ENCODE peak calls at places on chromosome 1, in seven cellular contexts. E, A, H, W, D, I and Q are unnamed samples.

GRCh38 chr1:3067671-3068399 is 1.2 kb upstream of the PRDM16 start:
- DNase-seq in E (no peak), A (no peak), H (no peak), W (no peak), D (no peak), I (no peak), Q (peak)

GRCh38 chr1:165633624-165634023 is 2.6 kb downstream of the MGST3 start:
- DNase-seq in E (no peak), A (no peak), H (no peak), W (no peak), D (peak), I (no peak), Q (no peak)

GRCh38 chr1:14866841-14867626 is 268.5 kb downstream of the KAZN start:
- DNase-seq in E (no peak), A (no peak), H (no peak), W (no peak), D (no peak), I (no peak), Q (no peak)

GRCh38 chr1:18057643-18058042 is 50.0 kb upstream of the IGSF21 start:
- DNase-seq in E (peak), A (no peak), H (no peak), W (no peak), D (no peak), I (peak), Q (no peak)

GRCh38 chr1:145799806-145800205 is 24.1 kb downstream of the RNF115 start:
- DNase-seq in E (no peak), A (no peak), H (no peak), W (no peak), D (no peak), I (no peak), Q (no peak)

GRCh38 chr1:217896490-217896889 is 265.3 kb downstream of the SPATA17 start:
- DNase-seq in E (no peak), A (no peak), H (no peak), W (no peak), D (peak), I (no peak), Q (no peak)

GRCh38 chr1:171052977-171053376 is 37.7 kb upstream of the FMO3 start:
- DNase-seq in E (no peak), A (no peak), H (no peak), W (no peak), D (no peak), I (no peak), Q (no peak)

GRCh38 chr1:169340882-169341281 is 26.7 kb downstream of the NME7 start:
- DNase-seq in E (no peak), A (no peak), H (no peak), W (no peak), D (no peak), I (no peak), Q (no peak)

GRCh38 chr1:219140308-219140877 is 33.3 kb upstream of the LYPLAL1 start:
- DNase-seq in E (no peak), A (no peak), H (no peak), W (no peak), D (no peak), I (no peak), Q (no peak)

GRCh38 chr1:109084563-109085517 is 5.7 kb upstream of the TMEM167B start:
- DNase-seq in E (no peak), A (no peak), H (no peak), W (no peak), D (no peak), I (no peak), Q (no peak)

GRCh38 chr1:180211156-180211859 is 18.8 kb upstream of the LHX4 start:
- DNase-seq in E (no peak), A (no peak), H (no peak), W (no peak), D (no peak), I (no peak), Q (no peak)

GRCh38 chr1:36387141-36387949 is 1.6 kb upstream of the STK40 start:
- DNase-seq in E (peak), A (no peak), H (no peak), W (no peak), D (peak), I (peak), Q (no peak)

GRCh38 chr1:38817958-38818705 is 41.4 kb downstream of the RRAGC start:
- DNase-seq in E (no peak), A (no peak), H (no peak), W (no peak), D (peak), I (peak), Q (no peak)

GRCh38 chr1:66996018-66996682 is 57.8 kb downstream of the SLC35D1 start:
- DNase-seq in E (peak), A (peak), H (peak), W (peak), D (peak), I (no peak), Q (peak)

GRCh38 chr1:6601865-6602668 is 602 bp downstream of the KLHL21 start:
- DNase-seq in E (no peak), A (no peak), H (no peak), W (no peak), D (no peak), I (peak), Q (peak)

GRCh38 chr1:25642710-25643109 is 26.1 kb downstream of the MAN1C1 start:
- DNase-seq in E (no peak), A (no peak), H (no peak), W (no peak), D (no peak), I (no peak), Q (no peak)

GRCh38 chr1:167922023-167922422 is 8.1 kb upstream of the ADCY10 start:
- DNase-seq in E (no peak), A (no peak), H (no peak), W (no peak), D (no peak), I (no peak), Q (no peak)

GRCh38 chr1:43519287-43519686 is 11.4 kb upstream of the PTPRF start:
- DNase-seq in E (no peak), A (no peak), H (no peak), W (no peak), D (no peak), I (no peak), Q (peak)

GRCh38 chr1:238485062-238485905 is 594.6 kb upstream of the ZP4 start:
- DNase-seq in E (no peak), A (no peak), H (no peak), W (no peak), D (no peak), I (no peak), Q (peak)

GRCh38 chr1:112530832-112531231 is 22.1 kb downstream of the WNT2B start:
- DNase-seq in E (no peak), A (no peak), H (no peak), W (no peak), D (no peak), I (no peak), Q (no peak)

GRCh38 chr1:118335372-118335771 is 150.3 kb upstream of the SPAG17 start:
- DNase-seq in E (no peak), A (no peak), H (no peak), W (no peak), D (peak), I (no peak), Q (no peak)

GRCh38 chr1:40710581-40711315 is 19.2 kb downstream of the NFYC start:
- DNase-seq in E (no peak), A (no peak), H (no peak), W (no peak), D (no peak), I (no peak), Q (no peak)

GRCh38 chr1:20282544-20282943 is 8.1 kb upstream of the VWA5B1 start:
- DNase-seq in E (no peak), A (peak), H (no peak), W (no peak), D (no peak), I (peak), Q (no peak)

GRCh38 chr1:5896706-5897105 is 95.5 kb downstream of the NPHP4 start:
- DNase-seq in E (no peak), A (no peak), H (no peak), W (no peak), D (no peak), I (no peak), Q (no peak)

GRCh38 chr1:23215751-23216449 is 1.4 kb downstream of the HTR1D start:
- DNase-seq in E (no peak), A (no peak), H (no peak), W (no peak), D (no peak), I (no peak), Q (no peak)

GRCh38 chr1:119720866-119721440 is 9.2 kb downstream of the PHGDH start:
- DNase-seq in E (no peak), A (no peak), H (no peak), W (no peak), D (peak), I (no peak), Q (no peak)

GRCh38 chr1:67327864-67328263 is 20.2 kb downstream of the IL12RB2 start:
- DNase-seq in E (no peak), A (no peak), H (no peak), W (no peak), D (no peak), I (no peak), Q (no peak)

GRCh38 chr1:37862330-37862729 is 2.9 kb upstream of the MTF1 start:
- DNase-seq in E (no peak), A (no peak), H (no peak), W (peak), D (no peak), I (no peak), Q (no peak)

GRCh38 chr1:71081697-71082080 is 854 bp upstream of the ZRANB2 start:
- DNase-seq in E (no peak), A (no peak), H (no peak), W (no peak), D (no peak), I (no peak), Q (peak)

GRCh38 chr1:92662048-92662447 is 122.9 kb downstream of the EVI5 start:
- DNase-seq in E (no peak), A (no peak), H (no peak), W (no peak), D (no peak), I (no peak), Q (no peak)

GRCh38 chr1:98086796-98087195 is 166.0 kb upstream of the DPYD start:
- DNase-seq in E (no peak), A (no peak), H (no peak), W (peak), D (peak), I (no peak), Q (no peak)

DNA sequence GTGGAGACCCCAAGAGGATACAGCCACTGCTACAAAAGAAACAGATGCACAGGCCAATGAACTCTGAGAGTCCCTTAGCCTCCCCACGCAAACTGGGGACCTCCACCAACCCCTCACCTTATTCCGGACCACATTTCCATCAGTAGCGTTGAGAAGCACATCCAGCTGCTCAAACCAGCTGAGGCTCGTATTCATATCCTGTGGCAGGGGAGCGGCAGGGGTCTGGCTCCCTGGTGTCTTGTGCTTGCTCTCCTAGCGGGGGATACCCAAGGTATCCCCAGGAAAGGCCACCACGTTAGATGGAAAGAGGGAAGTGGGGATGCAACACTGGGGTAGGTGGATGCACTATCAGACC is 481 bp downstream of the CCDC163 start:
- DNase-seq in E (no peak), A (no peak), H (no peak), W (no peak), D (no peak), I (no peak), Q (no peak)
- H3K27ac ChIP-seq in E (peak), A (peak), H (no peak), W (peak), D (no peak), I (peak), Q (peak)

DNA sequence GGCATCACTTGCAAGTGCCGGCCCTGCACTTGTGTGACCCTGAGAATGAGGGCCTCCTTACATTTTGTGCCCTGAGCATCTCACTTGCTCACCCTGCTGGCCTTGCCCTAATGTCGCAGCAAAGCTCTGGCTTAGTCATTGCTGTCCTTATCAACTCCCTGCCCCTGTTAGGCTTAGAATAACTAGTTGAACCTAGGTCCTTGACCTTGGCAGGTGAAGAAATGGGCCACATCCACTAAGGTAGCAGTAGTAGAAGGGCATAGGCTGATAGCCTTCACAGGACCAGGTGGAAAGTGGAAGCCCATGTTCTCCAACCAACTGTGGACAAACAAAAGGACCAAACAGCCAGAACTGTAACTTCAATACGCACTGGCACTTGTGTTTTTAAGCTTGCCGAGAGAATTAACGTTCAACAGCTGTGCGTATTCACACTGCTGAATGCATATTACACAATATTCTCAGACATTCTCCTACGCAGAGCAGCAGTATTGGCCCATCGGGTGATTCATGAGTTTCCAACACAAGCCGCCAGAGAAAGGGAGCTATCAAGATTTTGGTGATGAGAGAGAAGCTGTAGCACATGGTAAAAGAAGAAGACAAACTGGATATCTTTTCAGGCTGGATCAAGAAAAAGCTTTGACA is 27.7 kb upstream of the PTGFRN start:
- DNase-seq in E (peak), A (no peak), H (no peak), W (peak), D (peak), I (peak), Q (peak)
- TF ChIP-seq CTCF in E (no peak), A (no peak), H (no peak), W (peak), D (peak), I (no peak), Q (no peak)

DNA sequence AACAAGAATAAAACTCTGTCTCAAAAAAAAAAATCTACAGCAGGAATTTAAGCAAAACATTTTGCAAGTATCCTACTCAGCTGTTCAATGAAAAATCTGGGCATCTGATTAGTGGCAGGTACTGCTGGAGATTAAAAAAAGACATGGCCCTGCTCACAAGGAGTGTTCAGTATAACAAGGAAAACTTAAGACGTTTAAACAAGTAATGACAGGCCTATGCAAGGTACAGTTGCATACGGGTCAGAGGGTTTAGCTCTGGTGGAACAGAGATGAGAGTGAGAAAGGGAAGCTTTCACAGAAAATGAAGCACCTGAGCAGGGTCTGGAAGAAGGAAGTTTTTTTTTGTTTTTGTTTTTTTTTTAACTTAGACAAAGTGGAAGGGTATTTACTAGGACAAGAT is 23.0 kb downstream of the SNRNP40 start:
- DNase-seq in E (no peak), A (no peak), H (no peak), W (no peak), D (no peak), I (no peak), Q (no peak)
- H3K27ac ChIP-seq in E (no peak), A (no peak), H (no peak), W (no peak), D (no peak), I (no peak), Q (no peak)

GRCh38 chr1:184482113-184482512 is 95.3 kb downstream of the C1orf21 start:
- DNase-seq in E (peak), A (no peak), H (no peak), W (no peak), D (no peak), I (peak), Q (peak)

GRCh38 chr1:184480711-184481110 is 93.9 kb downstream of the C1orf21 start:
- DNase-seq in E (no peak), A (no peak), H (no peak), W (no peak), D (no peak), I (no peak), Q (no peak)

GRCh38 chr1:184479435-184480202 is 92.8 kb downstream of the C1orf21 start:
- DNase-seq in E (no peak), A (no peak), H (no peak), W (no peak), D (no peak), I (no peak), Q (no peak)

GRCh38 chr1:184485731-184486723 is 99.2 kb downstream of the C1orf21 start:
- DNase-seq in E (no peak), A (no peak), H (no peak), W (no peak), D (no peak), I (no peak), Q (no peak)

DNA sequence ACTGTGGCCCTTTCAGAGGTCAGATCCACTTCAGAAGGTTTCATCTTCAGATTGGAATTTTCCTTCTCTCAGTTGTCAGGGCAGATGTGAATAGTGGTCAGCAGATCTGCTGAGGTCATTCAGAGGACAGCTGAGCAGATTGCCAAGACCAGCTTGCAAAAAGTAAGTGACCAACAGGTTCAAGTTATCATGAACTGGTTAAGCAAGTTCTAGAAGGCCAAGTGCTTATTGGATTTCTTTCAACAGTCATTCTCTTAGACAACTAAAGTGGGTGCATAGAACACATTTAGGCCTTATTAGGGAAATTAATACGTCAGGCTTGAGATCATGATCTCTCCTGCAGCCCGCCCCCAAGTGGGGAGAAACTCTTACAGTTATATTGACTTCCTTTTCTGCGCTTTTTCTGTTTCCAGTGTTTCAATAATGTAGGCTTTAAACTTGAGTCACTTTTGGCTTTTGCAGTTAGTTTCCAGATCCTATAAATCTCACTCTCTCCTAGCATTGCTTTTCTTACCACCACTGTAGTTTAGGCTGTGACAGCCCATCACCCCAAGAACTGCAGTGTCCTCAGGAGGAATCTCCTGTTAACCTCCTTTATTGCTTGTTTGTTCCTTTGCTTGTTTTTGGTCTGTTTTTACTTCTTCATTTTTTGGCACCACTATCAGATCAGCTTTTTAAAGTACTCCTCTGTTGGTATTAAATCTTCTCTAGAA is 96.4 kb downstream of the C1orf21 start:
- DNase-seq in E (peak), A (peak), H (no peak), W (no peak), D (no peak), I (peak), Q (no peak)
- TF ChIP-seq CTCF in E (no peak), A (peak), H (no peak), W (no peak), D (no peak), I (peak), Q (no peak)

DNA sequence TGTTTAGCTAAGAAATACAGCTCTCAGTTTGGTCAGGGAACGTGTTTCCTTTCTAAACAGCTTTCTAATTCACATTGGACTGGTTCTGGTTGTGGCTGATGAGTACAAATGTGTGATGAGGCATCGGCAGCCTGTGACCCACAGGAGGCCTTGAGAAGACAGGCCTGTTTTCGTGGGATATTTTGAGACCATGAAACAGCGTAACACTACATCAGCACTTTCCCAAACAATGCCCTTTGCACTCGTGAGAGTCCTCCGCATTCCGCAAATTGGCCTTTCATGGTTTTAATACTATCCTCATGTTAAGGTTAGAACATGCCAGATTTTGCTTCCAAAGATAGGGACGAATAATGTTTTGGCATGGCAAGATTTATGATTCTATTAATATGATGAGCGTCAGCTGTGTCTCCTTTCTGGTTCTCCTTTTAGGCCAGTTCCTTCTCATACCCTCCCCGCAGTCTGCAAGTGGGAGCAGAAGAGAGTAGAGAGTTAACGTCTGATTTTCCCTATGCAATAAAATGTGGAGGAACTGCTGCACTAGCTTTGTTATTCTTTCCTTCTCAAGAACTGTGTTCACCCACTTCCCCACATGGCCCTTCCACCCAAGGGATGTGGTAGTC is 84.3 kb upstream of the L1TD1 start:
- DNase-seq in E (peak), A (no peak), H (no peak), W (no peak), D (no peak), I (no peak), Q (no peak)
- H3K27ac ChIP-seq in E (peak), A (no peak), H (no peak), W (no peak), D (no peak), I (peak), Q (no peak)

GRCh38 chr1:147815503-147815902 is 55.1 kb upstream of the GJA5 start:
- DNase-seq in E (no peak), A (no peak), H (no peak), W (no peak), D (peak), I (no peak), Q (no peak)
- TF ChIP-seq CTCF in E (no peak), A (no peak), H (no peak), W (peak), D (peak), I (no peak), Q (no peak)